ENCODE peak calls at places on chromosomes 4 and X, in nine cellular contexts. U is sigmoid colon, W is K562, S is Panc1, V is HCT116, I is GM12878, K is SK-N-SH, Z is stomach, A is transverse colon. G is an unnamed sample.
A peak's percentile ranks its signal among the peaks of the same experiment; 100 is the strongest.

GRCh38 chrX:17859609-17860178 is 1.4 kb downstream of the RAI2 start:
- DNase-seq in U (no peak), W (no peak), S (no peak), V (no peak), I (no peak), K (peak; percentile 40), Z (peak; percentile 38), A (peak; percentile 15), G (no peak)

GRCh38 chr4:134529629-134530028 is 328.0 kb upstream of the PABPC4L start:
- DNase-seq in U (no peak), W (no peak), S (no peak), V (no peak), I (no peak), K (no peak), Z (no peak), A (no peak), G (no peak)

GRCh38 chr4:107997001-107997788 is 7.5 kb downstream of the HADH start:
- DNase-seq in U (peak; percentile 84), W (no peak), S (no peak), V (no peak), I (no peak), K (no peak), Z (no peak), A (no peak), G (no peak)

GRCh38 chrX:100995469-100995868 is 26.0 kb downstream of the ARL13A start:
- DNase-seq in U (no peak), W (peak; percentile 7), S (no peak), V (peak; percentile 41), I (no peak), K (no peak), Z (no peak), A (no peak), G (no peak)

GRCh38 chr4:181952478-181952877 is 290.7 kb upstream of the TENM3 start:
- DNase-seq in U (no peak), W (no peak), S (no peak), V (no peak), I (no peak), K (no peak), Z (no peak), A (peak; percentile 25), G (no peak)

GRCh38 chr4:184097240-184097619 is 120.4 kb downstream of the ENPP6 start:
- DNase-seq in U (peak; percentile 81), W (peak; percentile 41), S (no peak), V (no peak), I (no peak), K (no peak), Z (peak; percentile 37), A (peak; percentile 57), G (no peak)

GRCh38 chrX:37905436-37906147 is 58.2 kb upstream of the DYNLT3 start:
- DNase-seq in U (no peak), W (no peak), S (no peak), V (no peak), I (no peak), K (peak; percentile 15), Z (peak; percentile 25), A (no peak), G (no peak)

GRCh38 chrX:86149089-86149488 is 838 bp downstream of the DACH2 start:
- DNase-seq in U (no peak), W (no peak), S (no peak), V (no peak), I (no peak), K (no peak), Z (no peak), A (no peak), G (no peak)

GRCh38 chrX:13658602-13659001 is 5.7 kb downstream of the TCEANC start:
- DNase-seq in U (no peak), W (peak; percentile 12), S (no peak), V (peak; percentile 35), I (no peak), K (peak; percentile 40), Z (no peak), A (no peak), G (no peak)

GRCh38 chr4:27006247-27006603 is 145.6 kb downstream of the STIM2 start:
- DNase-seq in U (no peak), W (no peak), S (no peak), V (no peak), I (no peak), K (no peak), Z (no peak), A (no peak), G (no peak)

GRCh38 chr4:42371306-42372063 is 25.8 kb upstream of the SHISA3 start:
- DNase-seq in U (no peak), W (no peak), S (peak; percentile 13), V (peak; percentile 33), I (no peak), K (peak; percentile 77), Z (no peak), A (no peak), G (no peak)

GRCh38 chr4:106695846-106696245 is 327.3 kb upstream of the GIMD1 start:
- DNase-seq in U (no peak), W (no peak), S (no peak), V (no peak), I (no peak), K (no peak), Z (no peak), A (no peak), G (no peak)

GRCh38 chr4:106704253-106704870 is 331.8 kb downstream of the DKK2 start:
- DNase-seq in U (no peak), W (no peak), S (no peak), V (no peak), I (no peak), K (no peak), Z (no peak), A (no peak), G (no peak)

GRCh38 chr4:106694232-106694631 is 325.7 kb upstream of the GIMD1 start:
- DNase-seq in U (no peak), W (no peak), S (no peak), V (no peak), I (no peak), K (no peak), Z (no peak), A (no peak), G (no peak)

GRCh38 chr4:106698621-106699195 is 330.1 kb upstream of the GIMD1 start:
- DNase-seq in U (no peak), W (no peak), S (no peak), V (no peak), I (no peak), K (no peak), Z (no peak), A (no peak), G (no peak)
- TF ChIP-seq POLR2AphosphoS5 in U (no peak), W (no peak), S (no peak), V (no peak), I (no peak), K (no peak), Z (no peak), A (no peak), G (no peak)

GRCh38 chr4:96809563-96809962 is 969.7 kb downstream of the PDHA2 start:
- DNase-seq in U (no peak), W (no peak), S (no peak), V (no peak), I (no peak), K (no peak), Z (no peak), A (no peak), G (no peak)
- TF ChIP-seq CTCF in U (no peak), W (no peak), S (no peak), V (no peak), I (no peak), K (no peak), Z (no peak), A (no peak), G (no peak)

GRCh38 chr4:112085156-112086035 is 59.9 kb upstream of the FAM241A start:
- DNase-seq in U (no peak), W (no peak), S (no peak), V (no peak), I (no peak), K (no peak), Z (no peak), A (no peak), G (no peak)

GRCh38 chr4:112083587-112084347 is 61.5 kb upstream of the FAM241A start:
- DNase-seq in U (no peak), W (no peak), S (peak; percentile 20), V (no peak), I (no peak), K (no peak), Z (no peak), A (no peak), G (no peak)

GRCh38 chr4:112082954-112083586 is 62.2 kb upstream of the FAM241A start:
- DNase-seq in U (no peak), W (no peak), S (peak; percentile 92), V (peak; percentile 96), I (no peak), K (no peak), Z (no peak), A (no peak), G (no peak)

GRCh38 chr4:112086036-112086434 is 59.2 kb upstream of the FAM241A start:
- DNase-seq in U (no peak), W (no peak), S (no peak), V (no peak), I (no peak), K (no peak), Z (no peak), A (no peak), G (no peak)
- H3K27ac ChIP-seq in U (no peak overlapping the region), W (peak overlapping the region; percentile 24), S (no peak overlapping the region), V (no peak overlapping the region), I (no peak overlapping the region), K (no peak overlapping the region), Z (no peak overlapping the region), A (no peak overlapping the region), G (no peak overlapping the region)

GRCh38 chr4:140735317-140735716 is 20.9 kb downstream of the TBC1D9 start:
- DNase-seq in U (no peak), W (no peak), S (no peak), V (no peak), I (no peak), K (no peak), Z (no peak), A (no peak), G (no peak)

GRCh38 chr4:140735779-140736391 is 20.3 kb downstream of the TBC1D9 start:
- DNase-seq in U (no peak), W (no peak), S (no peak), V (no peak), I (no peak), K (no peak), Z (no peak), A (no peak), G (no peak)

GRCh38 chr4:140738111-140738510 is 18.1 kb downstream of the TBC1D9 start:
- DNase-seq in U (no peak), W (no peak), S (no peak), V (no peak), I (no peak), K (no peak), Z (no peak), A (no peak), G (no peak)

GRCh38 chr4:140739971-140740370 is 16.2 kb downstream of the TBC1D9 start:
- DNase-seq in U (no peak), W (no peak), S (no peak), V (no peak), I (no peak), K (no peak), Z (no peak), A (no peak), G (no peak)

DNA sequence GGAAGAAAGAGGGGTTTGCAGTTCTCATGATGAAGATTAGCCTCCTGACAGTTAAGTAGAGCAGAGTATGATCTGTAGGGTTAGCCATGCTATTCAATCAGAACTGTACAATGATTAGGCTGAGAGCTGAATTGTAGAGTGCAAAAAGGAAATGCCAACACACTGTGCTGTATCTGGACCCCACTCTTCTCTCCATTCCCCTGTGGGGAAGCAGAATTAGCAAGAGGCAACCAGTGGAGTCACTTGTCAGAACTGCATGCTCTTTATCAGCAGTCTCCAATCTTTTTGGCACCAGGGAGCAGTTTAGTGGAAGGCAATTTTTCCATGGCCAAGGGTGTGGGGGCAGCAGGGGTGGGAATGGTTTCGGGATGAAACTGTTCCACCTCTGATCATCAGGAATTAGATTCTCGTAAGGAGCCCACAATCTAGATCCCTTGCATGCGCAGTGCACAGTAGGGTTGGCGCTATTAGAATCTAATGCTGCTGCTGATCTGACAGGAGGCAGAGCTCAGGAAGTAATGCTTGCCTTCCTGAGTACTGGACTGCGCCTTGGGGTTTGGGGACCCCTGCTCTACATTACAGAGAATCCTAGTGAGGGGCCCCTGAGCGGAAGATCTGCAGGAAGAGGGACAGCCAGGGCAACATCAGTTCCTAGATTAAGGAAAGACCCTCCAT is 19.4 kb downstream of the TBC1D9 start:
- DNase-seq in U (no peak), W (no peak), S (no peak), V (no peak), I (no peak), K (peak; percentile 8), Z (no peak), A (no peak), G (no peak)
- TF ChIP-seq POLR2AphosphoS5 in U (no peak), W (no peak), S (no peak), V (no peak), I (no peak), K (no peak), Z (no peak), A (no peak), G (no peak)

G was measured in esophagus muscularis mucosa.